ENCODE peak calls at places on chromosome 10, in four cellular contexts. N is GM23248, A is cardiac muscle cell, M is hepatocyte. P is an unnamed sample. For H3K4me1, the result is how much of the 10 kb centered on the place peaks cover.

GRCh38 chr10:77135555-77135954 is 502.1 kb downstream of the KCNMA1 start:
- DNase-seq in N (no peak), A (no peak), M (no peak), P (no peak)

GRCh38 chr10:86263907-86264306 is 102.7 kb downstream of the GRID1 start:
- DNase-seq in N (no peak), A (no peak), M (no peak), P (no peak)

GRCh38 chr10:22821501-22821900 is 106.4 kb upstream of the ARMC3 start:
- DNase-seq in N (peak), A (peak), M (no peak), P (no peak)

GRCh38 chr10:112804036-112804435 is 146.0 kb upstream of the TCF7L2 start:
- DNase-seq in N (no peak), A (no peak), M (peak), P (peak)

GRCh38 chr10:6128591-6129383 is 40.0 kb downstream of the RBM17 start:
- DNase-seq in N (peak), A (peak), M (peak), P (no peak)

GRCh38 chr10:113610636-113611601 is 52.9 kb downstream of the NRAP start:
- DNase-seq in N (no peak), A (no peak), M (no peak), P (no peak)

GRCh38 chr10:83476211-83476610 is 663.1 kb upstream of the GHITM start:
- DNase-seq in N (no peak), A (no peak), M (no peak), P (no peak)

GRCh38 chr10:17383801-17384445 is 70.5 kb downstream of the ST8SIA6 start:
- DNase-seq in N (no peak), A (peak), M (no peak), P (no peak)

DNA sequence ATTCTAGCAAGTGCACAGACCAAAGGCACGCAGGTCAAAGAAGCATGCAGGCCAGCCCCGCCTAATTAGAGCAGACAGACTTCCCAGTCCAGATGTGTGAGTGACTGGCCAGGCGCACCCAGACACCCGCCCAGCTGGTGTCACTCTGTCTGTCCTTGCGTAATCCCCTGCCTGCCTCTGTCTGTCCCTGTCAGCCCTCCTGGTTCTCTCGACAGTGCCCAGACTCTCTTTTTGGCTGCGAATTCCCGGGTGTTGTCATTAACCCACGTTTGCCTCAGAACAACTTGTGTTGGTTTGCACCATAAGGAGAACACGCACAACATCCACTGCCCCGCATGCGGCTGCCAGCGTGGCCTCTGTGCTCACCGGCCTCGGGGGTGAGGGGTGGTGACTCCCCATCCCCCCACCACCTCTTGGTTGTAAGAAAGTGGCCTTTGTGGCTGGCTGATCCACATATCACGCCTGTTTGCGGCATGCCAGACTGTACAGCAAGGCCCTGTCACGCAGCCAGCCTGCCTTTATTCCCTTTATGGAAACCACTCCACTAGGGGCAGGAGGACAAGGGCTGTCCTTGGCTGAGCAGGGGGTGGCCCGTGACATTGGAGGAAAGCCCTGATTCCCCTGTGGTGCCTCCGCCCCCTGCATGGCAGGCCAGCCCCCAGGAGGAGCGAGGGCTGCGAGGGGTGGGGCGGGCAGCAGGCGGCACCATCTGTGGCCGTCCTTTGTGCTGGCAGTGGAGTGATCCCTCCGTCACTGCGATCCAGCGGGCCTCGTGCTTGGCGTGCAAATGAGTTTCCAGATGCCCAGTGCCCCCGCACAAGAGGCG is 72.8 kb upstream of the PPIF start:
- DNase-seq in N (peak), A (peak), M (peak), P (peak)
- H3K4me1 ChIP-seq in N (under half), A (under half), M (under half), P (under half)

DNA sequence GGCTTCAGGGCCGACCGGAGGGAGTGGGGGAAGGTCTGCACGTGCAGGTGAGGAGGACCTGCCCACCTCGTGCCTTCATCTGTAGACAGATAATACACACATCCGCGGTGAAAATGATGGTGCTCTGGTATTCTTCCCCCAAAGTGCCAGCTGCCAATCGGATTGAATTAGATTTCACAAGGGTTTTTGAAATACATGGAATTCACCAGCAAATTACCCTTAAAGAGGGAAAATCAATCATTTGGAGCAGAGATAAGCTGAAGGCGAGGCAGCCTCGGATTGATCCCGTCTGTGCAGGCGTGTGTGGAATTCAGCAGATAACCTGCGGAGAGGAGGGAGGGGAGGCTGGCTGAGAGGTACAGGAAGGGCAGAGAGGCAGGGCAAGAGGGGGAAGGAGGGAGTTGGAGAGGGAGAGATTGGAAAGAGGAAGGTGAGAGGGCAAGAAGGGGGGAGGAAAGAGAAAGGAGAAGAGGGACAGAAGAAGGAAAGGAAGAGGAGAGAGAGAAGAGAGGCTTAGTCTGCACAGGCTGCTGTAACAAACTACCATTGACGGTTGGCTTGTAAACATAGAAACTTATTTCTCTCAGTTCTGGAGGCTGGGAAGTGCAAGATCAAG is 84.2 kb downstream of the C10orf105 start:
- DNase-seq in N (no peak), A (no peak), M (no peak), P (no peak)
- H3K4me1 ChIP-seq in N (under half), A (under half), M (under half), P (half or more)

GRCh38 chr10:35351021-35351420 is 14.7 kb downstream of the CCNY start:
- DNase-seq in N (no peak), A (no peak), M (no peak), P (no peak)
- H3K4me1 ChIP-seq in N (under half), A (under half), M (under half), P (under half)

GRCh38 chr10:29858352-29859267 is 200.8 kb downstream of the JCAD start:
- DNase-seq in N (peak), A (peak), M (peak), P (peak)
- H3K4me1 ChIP-seq in N (under half), A (under half), M (under half), P (under half)